ENCODE peak calls at places on chromosomes 12 and 14, in eight cellular contexts. One of them, this sample, is unnamed.

GRCh38 chr14:99560946-99561683 is 42.9 kb downstream of the CCDC85C start:
- DNase-seq in heart right ventricle: peak; percentile 58
- DNase-seq in A549: no peak
- DNase-seq in GM12878: no peak
- DNase-seq in prostate gland: peak; percentile 85
- DNase-seq in GM23338: no peak
- DNase-seq in uterus: no peak
- DNase-seq in IMR-90: no peak
- DNase-seq in this sample: no peak

GRCh38 chr12:67928621-67929369 is 60.5 kb upstream of the IFNG-AS1 start:
- DNase-seq in GM23338: no peak
- DNase-seq in GM12878: no peak
- DNase-seq in heart right ventricle: no peak
- DNase-seq in A549: no peak
- DNase-seq in IMR-90: no peak
- DNase-seq in uterus: no peak
- DNase-seq in prostate gland: no peak
- DNase-seq in this sample: no peak

GRCh38 chr12:81329088-81329487 is 251.2 kb downstream of the ACSS3 start:
- DNase-seq in heart right ventricle: no peak
- DNase-seq in GM12878: no peak
- DNase-seq in GM23338: peak; percentile 88
- DNase-seq in uterus: no peak
- DNase-seq in prostate gland: no peak
- DNase-seq in IMR-90: peak; percentile 2
- DNase-seq in A549: peak; percentile 55
- DNase-seq in this sample: no peak

GRCh38 chr14:104682107-104682593 is 7.3 kb upstream of the INF2 start:
- DNase-seq in A549: peak; percentile 76
- DNase-seq in GM12878: no peak
- DNase-seq in uterus: no peak
- DNase-seq in prostate gland: no peak
- DNase-seq in heart right ventricle: no peak
- DNase-seq in IMR-90: no peak
- DNase-seq in GM23338: peak; percentile 89
- DNase-seq in this sample: no peak

GRCh38 chr12:130104114-130104513 is 58.1 kb upstream of the FZD10 start:
- DNase-seq in A549: no peak
- DNase-seq in uterus: no peak
- DNase-seq in IMR-90: no peak
- DNase-seq in prostate gland: no peak
- DNase-seq in GM23338: no peak
- DNase-seq in heart right ventricle: no peak
- DNase-seq in GM12878: no peak
- DNase-seq in this sample: no peak

GRCh38 chr14:20262642-20263128 is 23.6 kb downstream of the OR11H4 start:
- DNase-seq in IMR-90: peak; percentile 46
- DNase-seq in A549: peak; percentile 32
- DNase-seq in GM23338: peak; percentile 54
- DNase-seq in prostate gland: no peak
- DNase-seq in GM12878: peak; percentile 43
- DNase-seq in heart right ventricle: no peak
- DNase-seq in uterus: no peak
- DNase-seq in this sample: peak; percentile 27

GRCh38 chr12:51430196-51430895 is 5.7 kb downstream of the SLC4A8 start:
- DNase-seq in IMR-90: no peak
- DNase-seq in uterus: no peak
- DNase-seq in heart right ventricle: no peak
- DNase-seq in A549: peak; percentile 36
- DNase-seq in GM12878: no peak
- DNase-seq in prostate gland: no peak
- DNase-seq in GM23338: no peak
- DNase-seq in this sample: no peak

GRCh38 chr12:81644503-81644902 is 114.6 kb downstream of the PPFIA2 start:
- DNase-seq in uterus: no peak
- DNase-seq in prostate gland: no peak
- DNase-seq in GM23338: peak; percentile 63
- DNase-seq in heart right ventricle: no peak
- DNase-seq in GM12878: no peak
- DNase-seq in A549: peak; percentile 42
- DNase-seq in IMR-90: peak; percentile 36
- DNase-seq in this sample: no peak

GRCh38 chr12:571795-572531 is 91.3 kb downstream of the NINJ2 start:
- DNase-seq in GM23338: no peak
- DNase-seq in heart right ventricle: peak; percentile 72
- DNase-seq in prostate gland: no peak
- DNase-seq in A549: peak; percentile 74
- DNase-seq in IMR-90: no peak
- DNase-seq in GM12878: no peak
- DNase-seq in uterus: no peak
- DNase-seq in this sample: no peak

GRCh38 chr14:33580221-33580749 is 370.6 kb downstream of the EGLN3 start:
- DNase-seq in IMR-90: no peak
- DNase-seq in heart right ventricle: no peak
- DNase-seq in GM12878: no peak
- DNase-seq in uterus: no peak
- DNase-seq in A549: no peak
- DNase-seq in prostate gland: no peak
- DNase-seq in GM23338: no peak
- DNase-seq in this sample: no peak

GRCh38 chr14:81408595-81408994 is 8.5 kb upstream of the STON2 start:
- DNase-seq in prostate gland: no peak
- DNase-seq in A549: no peak
- DNase-seq in uterus: no peak
- DNase-seq in GM12878: no peak
- DNase-seq in IMR-90: no peak
- DNase-seq in GM23338: no peak
- DNase-seq in heart right ventricle: no peak
- DNase-seq in this sample: no peak

GRCh38 chr14:39266589-39266870 is 32.8 kb downstream of the MIA2 start:
- DNase-seq in IMR-90: peak; percentile 34
- DNase-seq in prostate gland: peak; percentile 52
- DNase-seq in A549: peak; percentile 70
- DNase-seq in GM23338: no peak
- DNase-seq in heart right ventricle: peak; percentile 66
- DNase-seq in GM12878: no peak
- DNase-seq in uterus: peak; percentile 62
- DNase-seq in this sample: no peak

GRCh38 chr12:24088751-24089150 is 139.3 kb upstream of the SOX5 start:
- DNase-seq in uterus: no peak
- DNase-seq in IMR-90: peak; percentile 59
- DNase-seq in GM23338: no peak
- DNase-seq in prostate gland: no peak
- DNase-seq in GM12878: no peak
- DNase-seq in heart right ventricle: no peak
- DNase-seq in A549: no peak
- DNase-seq in this sample: no peak

GRCh38 chr12:47768323-47768811 is 4.7 kb upstream of the SLC48A1 start:
- DNase-seq in uterus: no peak
- DNase-seq in GM23338: peak; percentile 62
- DNase-seq in prostate gland: no peak
- DNase-seq in A549: peak; percentile 51
- DNase-seq in IMR-90: peak; percentile 25
- DNase-seq in heart right ventricle: no peak
- DNase-seq in GM12878: no peak
- DNase-seq in this sample: no peak

GRCh38 chr14:93748208-93749080 is 39.8 kb downstream of the PRIMA1 start:
- DNase-seq in IMR-90: no peak
- DNase-seq in GM12878: no peak
- DNase-seq in A549: no peak
- DNase-seq in prostate gland: no peak
- DNase-seq in uterus: no peak
- DNase-seq in heart right ventricle: peak; percentile 50
- DNase-seq in GM23338: no peak
- DNase-seq in this sample: no peak

GRCh38 chr14:22487401-22487800 is 101.6 kb downstream of the DAD1 start:
- DNase-seq in IMR-90: no peak
- DNase-seq in uterus: no peak
- DNase-seq in GM23338: no peak
- DNase-seq in A549: no peak
- DNase-seq in heart right ventricle: no peak
- DNase-seq in GM12878: no peak
- DNase-seq in prostate gland: no peak
- DNase-seq in this sample: no peak
- H3K27ac ChIP-seq in IMR-90: no peak overlapping the region
- H3K27ac ChIP-seq in uterus: peak overlapping the region; percentile 33
- H3K27ac ChIP-seq in GM23338: no peak overlapping the region
- H3K27ac ChIP-seq in A549: no peak overlapping the region
- H3K27ac ChIP-seq in heart right ventricle: no peak overlapping the region
- H3K27ac ChIP-seq in GM12878: peak overlapping the region; percentile 98
- H3K27ac ChIP-seq in prostate gland: peak overlapping the region; percentile 37
- H3K27ac ChIP-seq in this sample: no peak overlapping the region

DNA sequence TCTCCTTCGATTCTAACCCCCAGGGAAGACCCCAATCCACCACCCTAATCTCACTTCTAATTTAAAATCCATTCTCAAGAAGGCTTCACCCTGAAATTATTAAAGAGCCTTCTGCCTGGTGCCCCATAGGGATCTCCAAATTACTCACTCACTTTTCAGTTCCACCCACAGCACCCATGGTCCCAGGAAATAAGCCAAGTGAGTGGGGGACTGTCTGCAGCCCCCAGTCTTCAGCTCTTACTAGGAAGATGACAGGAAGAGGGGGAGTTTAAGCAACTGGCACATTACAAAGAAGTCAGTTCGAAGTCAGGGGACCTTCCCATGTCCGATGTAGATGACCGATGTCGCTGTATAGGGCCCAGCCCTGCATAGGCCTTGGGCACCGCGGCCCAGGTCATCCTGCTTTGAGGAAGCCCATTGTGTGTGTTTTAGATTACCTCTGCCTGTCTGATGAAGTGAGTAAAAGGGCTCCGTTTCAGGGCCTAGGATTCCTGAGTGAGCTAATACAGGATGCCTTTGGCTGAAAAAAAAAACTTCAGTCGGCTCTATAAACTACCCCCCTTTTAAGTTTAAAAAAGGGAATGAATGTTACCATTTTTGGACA is 1.9 kb downstream of the ACTN1 start:
- DNase-seq in heart right ventricle: no peak
- DNase-seq in uterus: peak; percentile 54
- DNase-seq in prostate gland: peak; percentile 40
- DNase-seq in IMR-90: no peak
- DNase-seq in GM23338: no peak
- DNase-seq in GM12878: no peak
- DNase-seq in A549: no peak
- DNase-seq in this sample: no peak
- H3K4me3 ChIP-seq in heart right ventricle: peak overlapping the region; percentile 86
- H3K4me3 ChIP-seq in uterus: peak overlapping the region; percentile 94
- H3K4me3 ChIP-seq in prostate gland: peak overlapping the region; percentile 97
- H3K4me3 ChIP-seq in IMR-90: peak overlapping the region; percentile 71
- H3K4me3 ChIP-seq in GM23338: peak overlapping the region; percentile 96
- H3K4me3 ChIP-seq in GM12878: peak overlapping the region; percentile 80
- H3K4me3 ChIP-seq in A549: peak overlapping the region; percentile 98
- H3K4me3 ChIP-seq in this sample: peak overlapping the region; percentile 96

GRCh38 chr14:65281991-65282908 is 130.3 kb upstream of the FUT8 start:
- DNase-seq in heart right ventricle: no peak
- DNase-seq in A549: no peak
- DNase-seq in IMR-90: peak; percentile 77
- DNase-seq in GM12878: no peak
- DNase-seq in prostate gland: no peak
- DNase-seq in uterus: no peak
- DNase-seq in GM23338: peak; percentile 76
- DNase-seq in this sample: peak; percentile 75

GRCh38 chr14:65282909-65283253 is 129.6 kb upstream of the FUT8 start:
- DNase-seq in A549: no peak
- DNase-seq in heart right ventricle: no peak
- DNase-seq in GM23338: no peak
- DNase-seq in uterus: no peak
- DNase-seq in prostate gland: no peak
- DNase-seq in GM12878: no peak
- DNase-seq in IMR-90: no peak
- DNase-seq in this sample: no peak

GRCh38 chr14:65287264-65288131 is 125.0 kb upstream of the FUT8 start:
- DNase-seq in A549: no peak
- DNase-seq in IMR-90: no peak
- DNase-seq in uterus: no peak
- DNase-seq in GM23338: peak; percentile 31
- DNase-seq in GM12878: no peak
- DNase-seq in heart right ventricle: no peak
- DNase-seq in prostate gland: no peak
- DNase-seq in this sample: no peak

GRCh38 chr14:65290830-65291229 is 121.7 kb upstream of the FUT8 start:
- DNase-seq in prostate gland: no peak
- DNase-seq in heart right ventricle: no peak
- DNase-seq in uterus: no peak
- DNase-seq in GM23338: no peak
- DNase-seq in GM12878: no peak
- DNase-seq in A549: peak; percentile 42
- DNase-seq in IMR-90: peak; percentile 85
- DNase-seq in this sample: peak; percentile 92

DNA sequence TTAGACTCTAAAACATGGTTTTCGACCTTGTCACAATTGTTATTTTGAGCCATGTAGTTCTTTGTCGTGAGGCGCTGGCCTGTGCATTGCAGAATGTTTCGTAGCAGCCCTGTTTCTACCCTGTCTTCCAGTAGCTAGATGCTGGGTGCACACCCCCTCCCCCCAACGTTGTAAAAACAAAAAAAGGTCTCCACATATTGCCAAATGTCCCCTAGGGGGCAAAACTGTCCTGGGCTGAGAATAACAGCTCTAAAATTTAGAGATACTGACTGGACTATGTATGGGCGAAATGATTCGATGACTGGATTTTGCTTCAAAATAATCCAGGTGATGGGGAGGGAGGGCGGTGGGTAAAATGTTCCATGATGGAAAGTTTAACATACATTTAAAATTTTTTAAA is 126.1 kb upstream of the FUT8 start:
- DNase-seq in A549: peak; percentile 23
- DNase-seq in prostate gland: no peak
- DNase-seq in GM12878: no peak
- DNase-seq in IMR-90: no peak
- DNase-seq in heart right ventricle: no peak
- DNase-seq in uterus: no peak
- DNase-seq in GM23338: peak; percentile 38
- DNase-seq in this sample: no peak
- TF ChIP-seq CTCF in A549: peak; percentile 19
- TF ChIP-seq CTCF in prostate gland: no peak
- TF ChIP-seq CTCF in GM12878: peak; percentile 57
- TF ChIP-seq CTCF in IMR-90: no peak
- TF ChIP-seq CTCF in heart right ventricle: no peak
- TF ChIP-seq CTCF in uterus: no peak
- TF ChIP-seq CTCF in GM23338: peak; percentile 34
- TF ChIP-seq CTCF in this sample: peak; percentile 37

GRCh38 chr14:55505846-55506245 is 65.4 kb upstream of the TBPL2 start:
- DNase-seq in prostate gland: no peak
- DNase-seq in uterus: no peak
- DNase-seq in GM23338: no peak
- DNase-seq in A549: no peak
- DNase-seq in GM12878: no peak
- DNase-seq in IMR-90: no peak
- DNase-seq in heart right ventricle: no peak
- DNase-seq in this sample: no peak

GRCh38 chr14:55502746-55503284 is 62.4 kb upstream of the TBPL2 start:
- DNase-seq in GM23338: no peak
- DNase-seq in uterus: no peak
- DNase-seq in prostate gland: no peak
- DNase-seq in heart right ventricle: no peak
- DNase-seq in A549: no peak
- DNase-seq in IMR-90: no peak
- DNase-seq in GM12878: no peak
- DNase-seq in this sample: no peak

GRCh38 chr14:55500219-55500701 is 59.8 kb upstream of the TBPL2 start:
- DNase-seq in GM23338: peak; percentile 82
- DNase-seq in A549: no peak
- DNase-seq in IMR-90: no peak
- DNase-seq in GM12878: no peak
- DNase-seq in heart right ventricle: no peak
- DNase-seq in uterus: no peak
- DNase-seq in prostate gland: no peak
- DNase-seq in this sample: no peak

GRCh38 chr14:55500708-55501107 is 60.3 kb upstream of the TBPL2 start:
- DNase-seq in GM12878: no peak
- DNase-seq in GM23338: no peak
- DNase-seq in uterus: no peak
- DNase-seq in prostate gland: no peak
- DNase-seq in A549: no peak
- DNase-seq in IMR-90: no peak
- DNase-seq in heart right ventricle: no peak
- DNase-seq in this sample: no peak
- H3K27ac ChIP-seq in GM12878: no peak overlapping the region
- H3K27ac ChIP-seq in GM23338: no peak overlapping the region
- H3K27ac ChIP-seq in uterus: no peak overlapping the region
- H3K27ac ChIP-seq in prostate gland: no peak overlapping the region
- H3K27ac ChIP-seq in A549: no peak overlapping the region
- H3K27ac ChIP-seq in IMR-90: no peak overlapping the region
- H3K27ac ChIP-seq in heart right ventricle: no peak overlapping the region
- H3K27ac ChIP-seq in this sample: no peak overlapping the region